ENCODE peak calls at places on chromosomes 6 and 20, in four cellular contexts. G is trophoblast cell, C is stomach, P is neural progenitor cell. K is an unnamed sample.

GRCh38 chr20:62953839-62954703 is 1.6 kb downstream of the SLC17A9 start:
- DNase-seq in G (no peak), C (peak), P (peak), K (no peak)

GRCh38 chr6:148628251-148628650 is 118.6 kb upstream of the UST start:
- DNase-seq in G (no peak), C (no peak), P (peak), K (no peak)

GRCh38 chr6:167580512-167580911 is 246.2 kb upstream of the AFDN start:
- DNase-seq in G (no peak), C (no peak), P (no peak), K (no peak)

GRCh38 chr6:82260890-82261732 is 13.6 kb upstream of the IBTK start:
- DNase-seq in G (no peak), C (no peak), P (no peak), K (no peak)

GRCh38 chr6:63634630-63635029 is 972 bp upstream of the PHF3 start:
- DNase-seq in G (no peak), C (no peak), P (peak), K (no peak)

GRCh38 chr6:146027586-146028249 is 1.1 kb upstream of the GRM1 start:
- DNase-seq in G (no peak), C (no peak), P (peak), K (no peak)

GRCh38 chr6:52416629-52417151 is 3.5 kb upstream of the EFHC1 start:
- DNase-seq in G (peak), C (no peak), P (peak), K (peak)

GRCh38 chr6:32416031-32416430 is 9.1 kb upstream of the BTNL2 start:
- DNase-seq in G (no peak), C (no peak), P (no peak), K (no peak)

GRCh38 chr20:21511850-21512633 is 1.8 kb downstream of the NKX2-2 start:
- DNase-seq in G (no peak), C (no peak), P (peak), K (peak)

GRCh38 chr6:93177918-93178317 is 241.4 kb downstream of the EPHA7 start:
- DNase-seq in G (no peak), C (no peak), P (no peak), K (no peak)
- H3K4me3 ChIP-seq in G (no peak), C (no peak), P (no peak), K (no peak)

GRCh38 chr6:151078655-151079054 is 161.1 kb upstream of the AKAP12 start:
- DNase-seq in G (no peak), C (no peak), P (no peak), K (no peak)

GRCh38 chr6:151081658-151082057 is 158.1 kb upstream of the AKAP12 start:
- DNase-seq in G (no peak), C (no peak), P (no peak), K (no peak)

GRCh38 chr6:151084275-151084674 is 155.5 kb upstream of the AKAP12 start:
- DNase-seq in G (no peak), C (no peak), P (no peak), K (no peak)

GRCh38 chr6:151087861-151088598 is 151.7 kb upstream of the AKAP12 start:
- DNase-seq in G (no peak), C (no peak), P (no peak), K (no peak)

DNA sequence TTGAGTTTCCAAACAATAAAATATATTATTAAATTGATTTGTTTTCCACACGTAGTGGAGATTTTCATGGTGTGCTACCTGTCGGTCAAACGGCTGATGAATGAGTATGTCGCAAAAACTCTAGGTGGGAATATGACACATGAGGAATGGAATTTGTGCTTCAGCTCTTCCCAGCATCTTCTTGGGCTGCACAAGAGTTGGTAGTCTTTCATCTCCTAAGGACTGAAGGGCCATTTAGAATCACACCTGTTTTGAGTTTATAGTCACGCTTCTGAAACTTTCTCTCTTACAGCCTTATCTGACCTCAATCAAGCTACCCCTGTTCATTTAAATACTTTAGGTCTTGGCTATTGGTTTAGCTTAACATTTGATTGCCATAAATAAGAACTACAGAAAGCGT is 157.7 kb upstream of the AKAP12 start:
- DNase-seq in G (peak), C (no peak), P (no peak), K (no peak)
- H3K27ac ChIP-seq in G (no peak), C (no peak), P (no peak), K (no peak)

GRCh38 chr6:3851839-3852238 is 2.7 kb downstream of the FAM50B start:
- DNase-seq in G (no peak), C (no peak), P (no peak), K (no peak)

GRCh38 chr6:3848925-3849605 is at the start of gene FAM50B:
- DNase-seq in G (peak), C (peak), P (peak), K (peak)

GRCh38 chr6:3850451-3851203 is 1.5 kb downstream of the FAM50B start:
- DNase-seq in G (no peak), C (no peak), P (no peak), K (no peak)

GRCh38 chr6:3848380-3848779 is 793 bp upstream of the FAM50B start:
- DNase-seq in G (no peak), C (no peak), P (no peak), K (no peak)

DNA sequence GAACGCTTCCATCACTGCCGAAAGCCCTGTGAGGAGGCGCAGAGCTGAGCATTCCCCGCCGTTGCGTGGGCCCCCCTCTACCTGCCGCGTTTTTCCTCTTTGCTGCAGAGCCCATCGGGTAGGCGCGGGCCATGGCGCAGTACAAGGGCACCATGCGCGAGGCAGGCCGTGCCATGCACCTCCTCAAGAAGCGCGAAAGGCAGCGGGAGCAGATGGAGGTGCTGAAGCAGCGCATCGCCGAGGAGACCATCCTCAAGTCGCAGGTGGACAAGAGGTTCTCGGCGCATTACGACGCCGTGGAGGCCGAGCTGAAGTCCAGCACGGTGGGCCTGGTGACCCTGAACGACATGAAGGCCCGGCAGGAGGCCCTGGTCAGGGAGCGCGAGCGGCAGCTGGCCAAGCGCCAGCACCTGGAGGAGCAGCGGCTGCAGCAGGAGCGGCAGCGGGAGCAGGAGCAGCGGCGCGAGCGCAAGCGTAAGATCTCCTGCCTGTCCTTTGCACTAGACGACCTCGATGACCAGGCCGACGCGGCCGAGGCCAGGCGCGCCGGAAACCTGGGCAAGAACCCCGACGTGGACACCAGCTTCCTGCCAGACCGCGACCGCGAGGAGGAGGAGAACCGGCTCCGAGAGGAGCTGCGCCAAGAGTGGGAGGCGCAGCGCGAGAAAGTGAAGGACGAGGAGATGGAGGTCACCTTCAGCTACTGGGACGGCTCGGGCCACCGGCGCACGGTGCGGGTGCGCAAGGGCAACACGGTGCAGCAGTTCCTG is 693 bp downstream of the FAM50B start:
- DNase-seq in G (no peak), C (peak), P (no peak), K (no peak)
- H3K4me3 ChIP-seq in G (peak), C (peak), P (peak), K (no peak)

GRCh38 chr20:10696650-10697049 is 22.9 kb upstream of the JAG1 start:
- DNase-seq in G (no peak), C (no peak), P (peak), K (no peak)

GRCh38 chr20:10699506-10699905 is 25.7 kb upstream of the JAG1 start:
- DNase-seq in G (no peak), C (no peak), P (no peak), K (no peak)

GRCh38 chr20:10705801-10706459 is 32.1 kb upstream of the JAG1 start:
- DNase-seq in G (peak), C (peak), P (no peak), K (peak)

GRCh38 chr20:10701607-10702006 is 27.8 kb upstream of the JAG1 start:
- DNase-seq in G (no peak), C (no peak), P (no peak), K (no peak)

GRCh38 chr20:10699941-10700340 is 26.1 kb upstream of the JAG1 start:
- DNase-seq in G (no peak), C (no peak), P (no peak), K (no peak)
- H3K27ac ChIP-seq in G (no peak), C (peak), P (no peak), K (no peak)

DNA sequence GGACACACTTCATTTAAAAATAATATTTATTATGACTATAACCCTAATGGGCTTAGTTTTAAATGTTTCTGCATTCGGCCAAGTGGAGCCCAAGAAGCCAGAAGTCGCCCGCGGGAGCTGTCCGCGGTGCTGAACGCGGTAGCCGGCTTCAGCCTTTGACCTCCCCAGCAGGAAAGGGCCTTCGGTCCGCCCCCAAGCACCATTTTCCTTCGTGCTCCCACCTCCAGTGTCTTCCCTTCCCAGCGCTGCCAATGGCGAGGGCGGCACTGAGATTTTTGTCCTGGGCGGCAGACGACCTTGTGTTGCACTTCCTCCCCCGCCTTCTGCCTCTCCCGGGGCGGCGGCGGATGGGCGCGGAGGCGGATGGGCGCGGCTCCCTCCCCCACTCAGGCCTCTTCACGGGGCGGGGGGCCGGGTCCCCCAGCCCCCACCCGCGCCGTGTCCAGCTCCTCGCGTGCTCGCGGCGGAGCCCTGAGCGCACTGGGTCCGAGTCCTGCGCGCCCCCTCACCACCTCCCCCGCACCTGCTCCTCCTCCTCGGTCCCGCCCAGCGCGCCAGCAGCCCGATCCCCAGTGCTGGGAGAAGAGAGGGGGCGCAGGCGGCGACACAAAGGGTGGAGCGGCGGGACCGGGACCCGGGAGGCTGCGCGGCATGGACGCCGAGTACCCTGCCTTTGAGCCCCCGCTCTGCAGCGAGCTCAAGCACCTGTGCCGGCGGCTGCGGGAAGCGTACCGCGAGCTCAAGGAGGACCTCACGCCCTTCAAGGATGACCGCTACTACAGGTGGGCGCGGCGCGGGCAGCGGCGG is 23.6 kb upstream of the TMEM181 start:
- DNase-seq in G (peak), C (peak), P (peak), K (peak)
- H3K4me3 ChIP-seq in G (peak), C (peak), P (peak), K (peak)

GRCh38 chr20:4866429-4866828 is 134.9 kb downstream of the SLC23A2 start:
- DNase-seq in G (no peak), C (no peak), P (no peak), K (no peak)
- H3K27ac ChIP-seq in G (no peak), C (no peak), P (no peak), K (no peak)

DNA sequence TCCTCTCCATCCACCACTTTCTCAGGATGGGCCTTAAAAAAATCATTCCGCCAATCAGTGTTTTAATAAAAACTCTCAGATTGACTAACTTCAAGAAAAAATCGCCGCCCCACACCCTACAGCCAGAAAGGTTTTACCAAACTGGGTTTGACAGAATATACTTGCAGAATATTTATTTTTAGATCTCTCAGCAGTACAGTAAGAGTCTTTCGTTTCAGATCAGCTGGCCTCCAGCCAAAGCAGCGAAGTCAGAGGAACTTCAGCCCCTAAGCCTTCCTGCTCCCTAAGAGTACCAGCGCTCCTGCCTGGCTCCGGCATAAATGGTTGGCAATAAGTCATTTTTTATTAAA is 24.7 kb downstream of the TBC1D7 start:
- DNase-seq in G (no peak), C (peak), P (no peak), K (peak)
- H3K4me3 ChIP-seq in G (no peak), C (peak), P (no peak), K (no peak)

DNA sequence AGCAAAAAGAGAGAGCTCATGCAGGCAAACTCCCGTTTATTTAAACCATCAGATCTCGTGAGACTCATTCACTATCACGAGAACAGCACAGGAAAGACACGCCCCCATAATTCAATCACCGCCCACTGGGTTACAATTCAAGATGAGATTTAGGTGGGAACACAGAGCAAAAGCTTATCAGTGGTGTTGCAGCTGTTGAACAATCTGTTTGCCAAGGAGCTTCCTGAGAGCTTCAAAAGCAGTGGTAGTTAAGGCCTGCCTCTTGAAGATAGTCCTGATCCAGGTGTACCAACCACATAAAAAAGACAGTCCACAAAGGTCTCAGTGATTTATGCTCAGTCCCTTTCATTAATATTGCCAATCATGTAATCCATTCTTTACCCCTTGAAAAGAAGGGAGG is 269.4 kb upstream of the IRAK1BP1 start:
- DNase-seq in G (no peak), C (no peak), P (no peak), K (no peak)
- H3K27ac ChIP-seq in G (no peak), C (no peak), P (no peak), K (peak)

GRCh38 chr6:111806561-111807497 is 66.4 kb downstream of the FYN start:
- DNase-seq in G (peak), C (no peak), P (no peak), K (no peak)
- H3K4me3 ChIP-seq in G (no peak), C (no peak), P (no peak), K (no peak)

GRCh38 chr20:25213566-25214415 is 18.3 kb downstream of the ENTPD6 start:
- DNase-seq in G (no peak), C (peak), P (no peak), K (no peak)

GRCh38 chr20:25214416-25214770 is 18.9 kb downstream of the ENTPD6 start:
- DNase-seq in G (no peak), C (no peak), P (no peak), K (no peak)

GRCh38 chr20:25214824-25215223 is 19.3 kb downstream of the ENTPD6 start:
- DNase-seq in G (no peak), C (no peak), P (no peak), K (no peak)

GRCh38 chr20:25216199-25216945 is 20.9 kb downstream of the ENTPD6 start:
- DNase-seq in G (no peak), C (peak), P (no peak), K (no peak)

GRCh38 chr20:25215521-25215920 is 20.0 kb downstream of the ENTPD6 start:
- DNase-seq in G (no peak), C (no peak), P (no peak), K (no peak)
- H3K27ac ChIP-seq in G (no peak), C (no peak), P (no peak), K (no peak)

K was measured in SJSA1.